ENCODE peak calls at places on chromosomes 6 and 20, in five cellular contexts. G is AG04450, M is cardiac muscle cell, H is osteocyte, J is body of pancreas. U is an unnamed sample.

GRCh38 chr6:46925563-46926253 is 4.0 kb upstream of the ADGRF5 start:
- DNase-seq in G (no peak), M (peak; percentile 92), H (no peak), J (peak; percentile 74), U (no peak)

GRCh38 chr20:53122853-53123252 is 150.7 kb downstream of the TSHZ2 start:
- DNase-seq in G (no peak), M (no peak), H (no peak), J (no peak), U (no peak)

GRCh38 chr6:16243055-16243454 is 4.7 kb downstream of the GMPR start:
- DNase-seq in G (peak; percentile 41), M (peak; percentile 74), H (no peak), J (no peak), U (no peak)

GRCh38 chr20:23203310-23203709 is 117.2 kb upstream of the CD93 start:
- DNase-seq in G (no peak), M (no peak), H (no peak), J (no peak), U (no peak)

GRCh38 chr6:168370310-168370991 is 50.9 kb upstream of the DACT2 start:
- DNase-seq in G (no peak), M (peak; percentile 73), H (peak; percentile 92), J (peak; percentile 79), U (peak; percentile 75)

GRCh38 chr6:6741264-6741663 is 152.7 kb downstream of the LY86 start:
- DNase-seq in G (no peak), M (no peak), H (no peak), J (no peak), U (no peak)

GRCh38 chr6:168097621-168098430 is 18.8 kb upstream of the FRMD1 start:
- DNase-seq in G (no peak), M (no peak), H (no peak), J (peak; percentile 81), U (no peak)

GRCh38 chr20:21322083-21322710 is 19.1 kb downstream of the XRN2 start:
- DNase-seq in G (no peak), M (no peak), H (no peak), J (no peak), U (no peak)

GRCh38 chr6:16286151-16286522 is 47.8 kb downstream of the GMPR start:
- DNase-seq in G (no peak), M (peak; percentile 69), H (no peak), J (no peak), U (peak; percentile 31)

GRCh38 chr6:138105446-138105845 is 1.8 kb downstream of the PERP start:
- DNase-seq in G (no peak), M (no peak), H (no peak), J (peak; percentile 28), U (no peak)

GRCh38 chr20:40689943-40690835 is 1.2 kb upstream of the MAFB start:
- DNase-seq in G (peak; percentile 55), M (peak; percentile 93), H (peak; percentile 96), J (peak; percentile 90), U (peak; percentile 87)

GRCh38 chr6:125020385-125020784 is 58.1 kb downstream of the RNF217 start:
- DNase-seq in G (no peak), M (peak; percentile 42), H (no peak), J (no peak), U (no peak)

GRCh38 chr6:74735304-74735703 is 470.5 kb downstream of the COL12A1 start:
- DNase-seq in G (peak; percentile 74), M (peak; percentile 90), H (no peak), J (no peak), U (no peak)

GRCh38 chr6:40348591-40348990 is 238.6 kb downstream of the LRFN2 start:
- DNase-seq in G (no peak), M (no peak), H (peak; percentile 70), J (no peak), U (no peak)

GRCh38 chr20:48527771-48528170 is 300.0 kb downstream of the PREX1 start:
- DNase-seq in G (no peak), M (no peak), H (no peak), J (no peak), U (no peak)

GRCh38 chr6:166627875-166628849 is 1.1 kb upstream of the RPS6KA2 start:
- DNase-seq in G (no peak), M (peak; percentile 61), H (no peak), J (peak; percentile 79), U (peak; percentile 57)

GRCh38 chr6:151385177-151385576 is 6.2 kb downstream of the ZBTB2 start:
- DNase-seq in G (no peak), M (no peak), H (no peak), J (no peak), U (peak; percentile 21)

GRCh38 chr6:133241901-133242760 is 974 bp downstream of the EYA4 start:
- DNase-seq in G (no peak), M (peak; percentile 43), H (no peak), J (peak; percentile 12), U (no peak)

GRCh38 chr6:89243331-89243629 is 26.1 kb upstream of the GABRR1 start:
- DNase-seq in G (no peak), M (no peak), H (no peak), J (no peak), U (no peak)

GRCh38 chr20:1377984-1378742 is 14.7 kb downstream of the FKBP1A start:
- DNase-seq in G (no peak), M (no peak), H (no peak), J (no peak), U (no peak)

GRCh38 chr6:111795558-111795957 is 77.7 kb downstream of the FYN start:
- DNase-seq in G (no peak), M (no peak), H (no peak), J (no peak), U (no peak)

GRCh38 chr6:101395345-101395744 is 1.8 kb downstream of the GRIK2 start:
- DNase-seq in G (no peak), M (no peak), H (no peak), J (no peak), U (no peak)

GRCh38 chr6:169501128-169501527 is 200.7 kb downstream of the WDR27 start:
- DNase-seq in G (no peak), M (no peak), H (no peak), J (no peak), U (no peak)

GRCh38 chr20:38728237-38728761 is 4.0 kb downstream of the SLC32A1 start:
- DNase-seq in G (no peak), M (no peak), H (no peak), J (no peak), U (peak; percentile 18)

GRCh38 chr20:51667002-51667408 is 101.2 kb downstream of the ATP9A start:
- DNase-seq in G (no peak), M (no peak), H (no peak), J (no peak), U (peak; percentile 7)

GRCh38 chr6:41963371-41963770 is 21.8 kb upstream of the CCND3 start:
- DNase-seq in G (no peak), M (no peak), H (no peak), J (no peak), U (peak; percentile 39)

GRCh38 chr6:21953831-21954801 is 342.7 kb downstream of the PRL start:
- DNase-seq in G (peak; percentile 65), M (peak; percentile 77), H (no peak), J (peak; percentile 12), U (peak; percentile 5)

GRCh38 chr6:90343581-90343980 is 46.9 kb upstream of the BACH2 start:
- DNase-seq in G (no peak), M (peak; percentile 49), H (no peak), J (no peak), U (no peak)

GRCh38 chr20:37202267-37202943 is 23.1 kb upstream of the MROH8 start:
- DNase-seq in G (peak; percentile 90), M (peak; percentile 95), H (no peak), J (peak; percentile 35), U (peak; percentile 35)

GRCh38 chr6:143878272-143878760 is 14.0 kb downstream of the ZC2HC1B start:
- DNase-seq in G (no peak), M (no peak), H (no peak), J (no peak), U (no peak)

DNA sequence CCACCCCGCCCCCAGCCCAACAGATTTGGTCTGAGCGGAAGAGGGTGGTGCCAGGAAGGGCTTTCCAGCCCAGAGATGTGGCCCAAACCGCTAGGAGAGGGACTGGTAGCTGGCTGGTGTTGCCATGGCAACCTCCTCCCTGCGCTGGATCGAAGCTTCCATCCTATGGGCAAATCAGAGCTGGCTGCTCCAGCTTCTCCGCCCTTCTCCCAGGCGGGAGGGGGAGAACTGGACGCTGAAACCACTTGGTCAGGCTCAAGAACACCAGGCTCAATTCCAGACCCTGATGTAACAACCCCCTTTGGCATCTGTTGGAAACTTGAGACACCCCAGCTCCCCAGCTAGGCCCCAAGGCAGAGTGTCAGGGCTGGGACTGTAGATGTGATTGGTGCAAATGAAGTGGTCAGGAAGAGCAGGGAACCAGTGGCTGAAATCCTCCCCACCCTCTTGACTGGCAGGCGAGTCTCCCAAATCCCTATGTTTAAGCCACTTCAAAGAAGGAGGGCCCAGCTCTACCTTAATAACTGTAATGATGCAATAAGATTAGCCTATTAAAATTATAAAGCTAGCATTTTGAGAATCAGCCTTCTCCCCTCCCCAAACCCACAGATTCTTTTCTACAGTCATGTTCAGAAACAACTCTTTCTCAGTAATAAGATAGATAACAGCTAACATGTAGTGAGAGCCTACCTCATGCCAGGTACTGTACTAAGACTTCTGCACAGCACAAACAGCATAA is 4.2 kb downstream of the RIMS4 start:
- DNase-seq in G (no peak), M (peak; percentile 87), H (no peak), J (no peak), U (no peak)
- TF ChIP-seq CTCF in G (no peak), M (no peak), H (no peak), J (no peak), U (no peak)

DNA sequence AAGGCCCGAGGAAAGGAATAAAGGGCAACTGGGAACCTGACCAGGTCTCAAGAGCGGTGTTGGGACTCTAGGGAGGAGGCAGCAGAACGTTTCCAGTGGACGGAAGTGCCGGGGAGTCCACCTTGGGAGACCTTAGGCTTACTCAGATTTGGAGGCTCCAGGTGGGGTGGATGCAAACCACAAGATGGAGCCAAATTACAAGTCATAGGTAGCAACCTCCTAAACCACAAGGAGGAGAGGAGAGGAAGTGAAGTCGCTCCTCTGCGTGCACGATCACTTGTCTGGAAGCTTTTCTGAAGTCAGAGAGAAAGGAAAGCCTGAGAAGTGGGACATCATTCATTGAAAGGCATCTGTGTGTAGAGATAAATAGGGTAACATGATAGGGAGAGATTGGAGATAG is 9.3 kb downstream of the HLA-DOA start:
- DNase-seq in G (no peak), M (no peak), H (no peak), J (no peak), U (peak; percentile 55)
- TF ChIP-seq CTCF in G (no peak), M (no peak), H (no peak), J (no peak), U (peak; percentile 31)

GRCh38 chr20:2751868-2752630 is 48.4 kb downstream of the CPXM1 start:
- DNase-seq in G (no peak), M (peak; percentile 23), H (no peak), J (peak; percentile 56), U (peak; percentile 60)
- TF ChIP-seq CTCF in G (no peak), M (no peak), H (no peak), J (no peak), U (no peak)

DNA sequence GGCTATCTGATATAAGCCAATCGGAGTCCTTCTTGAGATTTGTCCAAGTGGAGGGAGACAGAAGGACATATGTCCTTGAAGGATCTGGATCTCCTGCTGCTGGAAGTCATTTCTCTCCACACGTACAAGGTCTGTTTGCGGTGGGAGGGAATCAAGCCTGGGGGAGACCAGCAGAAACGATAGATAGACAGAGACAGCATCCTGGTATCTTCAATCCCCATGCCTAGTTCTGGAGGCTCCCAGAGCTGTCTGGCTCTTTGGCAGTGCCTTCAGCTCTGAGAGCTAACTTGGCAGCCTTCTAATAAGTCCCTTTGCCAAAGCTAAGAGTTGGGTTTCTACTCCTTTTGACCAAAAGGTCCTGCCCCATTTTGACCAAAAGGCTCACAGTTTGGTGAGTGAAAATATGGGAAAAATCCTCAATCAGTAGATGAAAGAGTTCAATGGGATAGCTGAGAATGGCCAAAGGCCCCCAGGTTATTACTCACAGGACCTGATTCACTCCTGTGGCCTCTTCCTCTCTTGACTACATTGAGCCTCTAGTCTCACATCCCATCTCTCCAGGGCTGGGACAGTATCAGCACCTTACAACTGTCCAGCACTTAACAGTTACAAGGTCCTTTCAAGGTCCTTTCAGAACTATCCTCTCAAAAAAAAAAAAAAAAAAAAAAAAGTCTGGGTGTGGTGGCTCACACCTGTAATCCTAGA is 20.3 kb downstream of the AARS2 start:
- DNase-seq in G (no peak), M (no peak), H (no peak), J (no peak), U (no peak)
- TF ChIP-seq CTCF in G (no peak), M (no peak), H (no peak), J (no peak), U (no peak)

U was measured in activated CD8-positive, alpha-beta T cell treated with anti-CD3 and anti-CD28 coated beads for 36 hours.